ENCODE peak calls at places on chromosomes 1 and 21, in five cellular contexts. I is NCI-H2107, N is NCI-H1417 treated with DMSO at 0.1 percent for 48 hours, C is frontal cortex, K is iPS-NIHi11. X is an unnamed sample.

GRCh38 chr21:34061983-34062382 is 11.4 kb upstream of the MRPS6 start:
- DNase-seq in C (no peak), N (no peak), I (no peak), K (peak), X (no peak)

GRCh38 chr21:43712268-43712942 is 6.5 kb upstream of the PDXK start:
- DNase-seq in K (no peak), N (no peak), C (no peak), I (no peak), X (no peak)

GRCh38 chr1:15217654-15218053 is 29.4 kb upstream of the FHAD1 start:
- DNase-seq in I (no peak), K (no peak), C (no peak), N (no peak), X (no peak)

GRCh38 chr1:152884085-152884484 is 6.0 kb downstream of the SMCP start:
- DNase-seq in C (no peak), I (no peak), K (no peak), N (no peak), X (no peak)

GRCh38 chr1:206550446-206550845 is 43.1 kb downstream of the RASSF5 start:
- DNase-seq in I (peak), K (no peak), N (peak), C (no peak), X (no peak)

GRCh38 chr1:22133247-22133927 is 9.5 kb downstream of the WNT4 start:
- DNase-seq in I (no peak), N (no peak), C (no peak), K (peak), X (no peak)

GRCh38 chr1:63984891-63985290 is 211.1 kb downstream of the ROR1 start:
- DNase-seq in I (no peak), N (no peak), K (no peak), C (no peak), X (no peak)

GRCh38 chr1:10614377-10615225 is 139.9 kb downstream of the PEX14 start:
- DNase-seq in N (no peak), I (no peak), C (no peak), K (no peak), X (no peak)

GRCh38 chr1:174433451-174433850 is 14.3 kb upstream of the GPR52 start:
- DNase-seq in C (no peak), I (no peak), N (no peak), K (no peak), X (no peak)

GRCh38 chr1:34982820-34983376 is 2.2 kb downstream of the TMEM35B start:
- DNase-seq in K (no peak), N (no peak), C (no peak), I (no peak), X (no peak)

GRCh38 chr21:40563845-40564717 is 282.9 kb downstream of the DSCAM start:
- DNase-seq in C (no peak), I (no peak), K (no peak), N (no peak), X (no peak)

GRCh38 chr1:93608188-93609109 is 73.2 kb downstream of the BCAR3 start:
- DNase-seq in I (no peak), N (no peak), K (no peak), C (no peak), X (no peak)

GRCh38 chr1:32926562-32926961 is 25.4 kb upstream of the TMEM54 start:
- DNase-seq in K (no peak), N (no peak), C (no peak), I (no peak), X (no peak)

GRCh38 chr1:228842094-228842775 is 107.0 kb downstream of the RHOU start:
- DNase-seq in N (no peak), K (no peak), I (no peak), C (no peak), X (peak)

GRCh38 chr1:240407407-240407806 is 204.5 kb downstream of the GREM2 start:
- DNase-seq in N (no peak), C (no peak), K (no peak), I (no peak), X (no peak)

GRCh38 chr1:151888972-151889570 is 20.2 kb downstream of the THEM4 start:
- DNase-seq in I (no peak), K (no peak), C (no peak), N (no peak), X (no peak)

GRCh38 chr1:61839702-61840101 is 97.4 kb downstream of the PATJ start:
- DNase-seq in N (no peak), C (no peak), K (no peak), I (no peak), X (no peak)

GRCh38 chr1:94160811-94161210 is 39.9 kb upstream of the ABCA4 start:
- DNase-seq in N (no peak), I (no peak), K (no peak), C (no peak), X (no peak)

GRCh38 chr1:36653850-36654249 is 171.1 kb upstream of the CSF3R start:
- DNase-seq in N (no peak), K (no peak), C (peak), I (peak), X (no peak)

GRCh38 chr1:101388904-101389546 is 152.2 kb downstream of the S1PR1 start:
- DNase-seq in C (no peak), I (no peak), K (no peak), N (no peak), X (no peak)

GRCh38 chr1:95086949-95087533 is 14.3 kb upstream of the ALG14 start:
- DNase-seq in N (no peak), I (no peak), K (peak), C (no peak), X (no peak)

GRCh38 chr1:42913426-42914091 is 45.1 kb downstream of the SLC2A1 start:
- DNase-seq in N (no peak), K (peak), I (no peak), C (peak), X (no peak)

GRCh38 chr21:36429672-36430546 is 44.7 kb downstream of the CHAF1B start:
- DNase-seq in C (no peak), I (peak), N (no peak), K (peak), X (peak)

GRCh38 chr1:211581521-211581920 is 2.6 kb upstream of the SLC30A1 start:
- DNase-seq in K (no peak), N (no peak), I (no peak), C (no peak), X (no peak)

GRCh38 chr1:107198581-107198980 is 57.7 kb downstream of the NTNG1 start:
- DNase-seq in I (no peak), N (no peak), K (no peak), C (no peak), X (no peak)

GRCh38 chr1:69215883-69216282 is 351.8 kb upstream of the LRRC7 start:
- DNase-seq in C (no peak), N (no peak), K (no peak), I (no peak), X (no peak)

GRCh38 chr1:40385437-40386310 is 12.1 kb downstream of the SMAP2 start:
- DNase-seq in N (no peak), K (no peak), C (no peak), I (no peak), X (no peak)

GRCh38 chr1:7578206-7578605 is 192.9 kb upstream of the VAMP3 start:
- DNase-seq in K (no peak), C (no peak), N (no peak), I (no peak), X (no peak)

GRCh38 chr1:108830119-108831008 is 26.5 kb downstream of the AKNAD1 start:
- DNase-seq in I (no peak), K (no peak), N (no peak), C (no peak), X (no peak)

X was measured in ecto neural progenitor cell.